ENCODE peak calls at places on chromosomes 3 and 15, in five cellular contexts. One of them, this sample, is unnamed.

GRCh38 chr3:105195260-105195659 is 171.4 kb upstream of the ALCAM start:
- DNase-seq in RPMI8226: no peak
- DNase-seq in NT2/D1: no peak
- DNase-seq in HCEC 1CT: peak; percentile 30
- DNase-seq in anterior cingulate cortex: no peak
- DNase-seq in this sample: no peak

GRCh38 chr15:96350884-96351639 is 20.6 kb downstream of the NR2F2 start:
- DNase-seq in HCEC 1CT: no peak
- DNase-seq in NT2/D1: no peak
- DNase-seq in anterior cingulate cortex: no peak
- DNase-seq in RPMI8226: no peak
- DNase-seq in this sample: no peak

GRCh38 chr3:186642014-186642413 is 1.8 kb downstream of the FETUB start:
- DNase-seq in NT2/D1: no peak
- DNase-seq in anterior cingulate cortex: no peak
- DNase-seq in RPMI8226: no peak
- DNase-seq in HCEC 1CT: no peak
- DNase-seq in this sample: no peak

GRCh38 chr3:165895919-165896318 is 58.7 kb upstream of the BCHE start:
- DNase-seq in NT2/D1: peak; percentile 69
- DNase-seq in HCEC 1CT: no peak
- DNase-seq in RPMI8226: peak; percentile 37
- DNase-seq in anterior cingulate cortex: no peak
- DNase-seq in this sample: no peak

GRCh38 chr3:184756151-184756681 is 44.4 kb upstream of the MAGEF1 start:
- DNase-seq in HCEC 1CT: no peak
- DNase-seq in RPMI8226: no peak
- DNase-seq in anterior cingulate cortex: no peak
- DNase-seq in NT2/D1: no peak
- DNase-seq in this sample: peak; percentile 63

GRCh38 chr15:60941448-60941847 is 287.7 kb downstream of the RORA start:
- DNase-seq in NT2/D1: no peak
- DNase-seq in HCEC 1CT: peak; percentile 78
- DNase-seq in RPMI8226: no peak
- DNase-seq in anterior cingulate cortex: no peak
- DNase-seq in this sample: no peak

GRCh38 chr15:41775651-41776050 is 1.4 kb downstream of the MAPKBP1 start:
- DNase-seq in anterior cingulate cortex: no peak
- DNase-seq in RPMI8226: no peak
- DNase-seq in HCEC 1CT: no peak
- DNase-seq in NT2/D1: no peak
- DNase-seq in this sample: no peak

GRCh38 chr15:64245405-64245804 is 82.6 kb upstream of the PPIB start:
- DNase-seq in anterior cingulate cortex: no peak
- DNase-seq in HCEC 1CT: no peak
- DNase-seq in RPMI8226: no peak
- DNase-seq in NT2/D1: no peak
- DNase-seq in this sample: no peak

GRCh38 chr15:38683382-38684242 is 119.0 kb upstream of the RASGRP1 start:
- DNase-seq in HCEC 1CT: peak; percentile 34
- DNase-seq in NT2/D1: peak; percentile 15
- DNase-seq in anterior cingulate cortex: peak; percentile 30
- DNase-seq in RPMI8226: peak; percentile 45
- DNase-seq in this sample: no peak

GRCh38 chr3:107824822-107825371 is 265.9 kb downstream of the CD47 start:
- DNase-seq in anterior cingulate cortex: no peak
- DNase-seq in HCEC 1CT: no peak
- DNase-seq in NT2/D1: no peak
- DNase-seq in RPMI8226: no peak
- DNase-seq in this sample: no peak

GRCh38 chr3:16331319-16331883 is 66.4 kb downstream of the OXNAD1 start:
- DNase-seq in NT2/D1: no peak
- DNase-seq in RPMI8226: no peak
- DNase-seq in anterior cingulate cortex: no peak
- DNase-seq in HCEC 1CT: no peak
- DNase-seq in this sample: no peak

GRCh38 chr3:32280262-32280910 is 41.9 kb downstream of the CMTM8 start:
- DNase-seq in HCEC 1CT: no peak
- DNase-seq in NT2/D1: no peak
- DNase-seq in anterior cingulate cortex: no peak
- DNase-seq in RPMI8226: no peak
- DNase-seq in this sample: no peak

GRCh38 chr3:42898896-42899675 is 6.9 kb upstream of the ZNF662 start:
- DNase-seq in anterior cingulate cortex: no peak
- DNase-seq in HCEC 1CT: no peak
- DNase-seq in NT2/D1: no peak
- DNase-seq in RPMI8226: no peak
- DNase-seq in this sample: no peak

GRCh38 chr3:80733522-80734176 is 965.9 kb upstream of the ROBO1 start:
- DNase-seq in NT2/D1: no peak
- DNase-seq in HCEC 1CT: peak; percentile 6
- DNase-seq in anterior cingulate cortex: no peak
- DNase-seq in RPMI8226: no peak
- DNase-seq in this sample: no peak

GRCh38 chr3:78872195-78872594 is 895.6 kb downstream of the ROBO1 start:
- DNase-seq in HCEC 1CT: no peak
- DNase-seq in NT2/D1: no peak
- DNase-seq in RPMI8226: no peak
- DNase-seq in anterior cingulate cortex: no peak
- DNase-seq in this sample: no peak

GRCh38 chr15:49288411-49288810 is 118.4 kb downstream of the GALK2 start:
- DNase-seq in HCEC 1CT: no peak
- DNase-seq in RPMI8226: no peak
- DNase-seq in anterior cingulate cortex: no peak
- DNase-seq in NT2/D1: no peak
- DNase-seq in this sample: no peak

GRCh38 chr15:49712846-49713450 is 92.1 kb downstream of the DTWD1 start:
- DNase-seq in NT2/D1: no peak
- DNase-seq in anterior cingulate cortex: no peak
- DNase-seq in HCEC 1CT: no peak
- DNase-seq in RPMI8226: no peak
- DNase-seq in this sample: no peak

GRCh38 chr3:40779039-40779438 is 254.3 kb downstream of the ZNF621 start:
- DNase-seq in RPMI8226: no peak
- DNase-seq in NT2/D1: no peak
- DNase-seq in anterior cingulate cortex: no peak
- DNase-seq in HCEC 1CT: no peak
- DNase-seq in this sample: no peak

GRCh38 chr3:122497425-122497824 is 17.3 kb downstream of the KPNA1 start:
- DNase-seq in HCEC 1CT: peak; percentile 92
- DNase-seq in RPMI8226: no peak
- DNase-seq in NT2/D1: no peak
- DNase-seq in anterior cingulate cortex: no peak
- DNase-seq in this sample: no peak

GRCh38 chr3:12054245-12054644 is 50.1 kb downstream of the SYN2 start:
- DNase-seq in RPMI8226: no peak
- DNase-seq in HCEC 1CT: no peak
- DNase-seq in NT2/D1: no peak
- DNase-seq in anterior cingulate cortex: no peak
- DNase-seq in this sample: no peak

GRCh38 chr3:129577925-129578742 is 28.3 kb downstream of the PLXND1 start:
- DNase-seq in RPMI8226: peak; percentile 79
- DNase-seq in HCEC 1CT: no peak
- DNase-seq in anterior cingulate cortex: no peak
- DNase-seq in NT2/D1: no peak
- DNase-seq in this sample: no peak